ENCODE peak calls at places on chromosomes 13 and 19, in four cellular contexts. One of them, this sample, is unnamed.

GRCh38 chr13:98310485-98311199 is 133.6 kb upstream of the RNF113B start:
- DNase-seq in AG04449: no peak
- DNase-seq in NCI-H1092: no peak
- DNase-seq in hypothalamus: no peak
- DNase-seq in this sample: no peak

GRCh38 chr19:3606690-3607289 is at the start of gene TBXA2R:
- DNase-seq in AG04449: no peak
- DNase-seq in NCI-H1092: no peak
- DNase-seq in hypothalamus: no peak
- DNase-seq in this sample: no peak

GRCh38 chr19:15452111-15453047 is 2.6 kb upstream of the WIZ start:
- DNase-seq in AG04449: no peak
- DNase-seq in NCI-H1092: no peak
- DNase-seq in hypothalamus: no peak
- DNase-seq in this sample: no peak

GRCh38 chr13:102838982-102839381 is 6.8 kb upstream of the ERCC5 start:
- DNase-seq in AG04449: no peak
- DNase-seq in NCI-H1092: no peak
- DNase-seq in hypothalamus: no peak
- DNase-seq in this sample: no peak

GRCh38 chr19:3357731-3358391 is 8.5 kb upstream of the NFIC start:
- DNase-seq in AG04449: no peak
- DNase-seq in NCI-H1092: no peak
- DNase-seq in hypothalamus: no peak
- DNase-seq in this sample: no peak

GRCh38 chr19:54248016-54248601 is 5.5 kb upstream of the LILRA6 start:
- DNase-seq in AG04449: no peak
- DNase-seq in NCI-H1092: no peak
- DNase-seq in hypothalamus: no peak
- DNase-seq in this sample: no peak

GRCh38 chr19:23255700-23256099 is 5.5 kb upstream of the ZNF724 start:
- DNase-seq in AG04449: no peak
- DNase-seq in NCI-H1092: no peak
- DNase-seq in hypothalamus: no peak
- DNase-seq in this sample: no peak

GRCh38 chr19:14767466-14767971 is 10.8 kb downstream of the ADGRE2 start:
- DNase-seq in AG04449: no peak
- DNase-seq in NCI-H1092: no peak
- DNase-seq in hypothalamus: no peak
- DNase-seq in this sample: no peak

GRCh38 chr19:8120636-8121480 is 28.5 kb downstream of the FBN3 start:
- DNase-seq in AG04449: no peak
- DNase-seq in NCI-H1092: no peak
- DNase-seq in hypothalamus: no peak
- DNase-seq in this sample: no peak

GRCh38 chr19:10270616-10271394 is at the start of gene ICAM1:
- DNase-seq in AG04449: no peak
- DNase-seq in NCI-H1092: no peak
- DNase-seq in hypothalamus: no peak
- DNase-seq in this sample: no peak

GRCh38 chr13:82010780-82011179 is 1669.9 kb upstream of the SPRY2 start:
- DNase-seq in AG04449: no peak
- DNase-seq in NCI-H1092: no peak
- DNase-seq in hypothalamus: no peak
- DNase-seq in this sample: no peak

This sample was measured in amygdala.